ENCODE peak calls at places on chromosomes 11 and 22, in four cellular contexts. One of them, this sample, is unnamed.
A peak's percentile ranks its signal among the peaks of the same experiment; 100 is the strongest.

GRCh38 chr11:73425118-73425517 is 48.9 kb downstream of the RELT start:
- DNase-seq in K562: no peak
- DNase-seq in HepG2: no peak
- DNase-seq in GM12878: no peak
- DNase-seq in this sample: no peak

GRCh38 chr22:43635101-43635500 is 177.0 kb downstream of the EFCAB6 start:
- DNase-seq in K562: no peak
- DNase-seq in GM12878: no peak
- DNase-seq in HepG2: no peak
- DNase-seq in this sample: no peak

GRCh38 chr11:131744847-131745246 is 374.4 kb downstream of the NTM start:
- DNase-seq in K562: no peak
- DNase-seq in GM12878: no peak
- DNase-seq in HepG2: no peak
- DNase-seq in this sample: no peak

GRCh38 chr11:93225642-93226041 is 27.9 kb upstream of the SLC36A4 start:
- DNase-seq in K562: peak; percentile 9
- DNase-seq in GM12878: no peak
- DNase-seq in HepG2: no peak
- DNase-seq in this sample: peak; percentile 8

GRCh38 chr22:21915624-21916308 is 36.9 kb downstream of the PPM1F start:
- DNase-seq in K562: no peak
- DNase-seq in GM12878: no peak
- DNase-seq in HepG2: no peak
- DNase-seq in this sample: no peak

GRCh38 chr22:46753761-46754109 is 8.7 kb upstream of the TBC1D22A start:
- DNase-seq in GM12878: no peak
- DNase-seq in HepG2: no peak
- DNase-seq in K562: no peak
- DNase-seq in this sample: no peak

GRCh38 chr22:43481528-43482309 is 69.9 kb downstream of the MPPED1 start:
- DNase-seq in K562: no peak
- DNase-seq in HepG2: peak; percentile 18
- DNase-seq in GM12878: no peak
- DNase-seq in this sample: peak; percentile 48

GRCh38 chr11:65236194-65237059 is 25.3 kb upstream of the POLA2 start:
- DNase-seq in GM12878: no peak
- DNase-seq in HepG2: no peak
- DNase-seq in K562: no peak
- DNase-seq in this sample: no peak

GRCh38 chr11:22431074-22431473 is 92.9 kb downstream of the SLC17A6 start:
- DNase-seq in GM12878: no peak
- DNase-seq in K562: no peak
- DNase-seq in HepG2: no peak
- DNase-seq in this sample: peak; percentile 10

GRCh38 chr11:69437001-69437875 is 44.2 kb upstream of the LINC01488 start:
- DNase-seq in HepG2: peak; percentile 82
- DNase-seq in GM12878: no peak
- DNase-seq in K562: no peak
- DNase-seq in this sample: peak; percentile 55

GRCh38 chr11:78651136-78651775 is 76.6 kb upstream of the NARS2 start:
- DNase-seq in K562: no peak
- DNase-seq in GM12878: no peak
- DNase-seq in HepG2: no peak
- DNase-seq in this sample: peak; percentile 17

GRCh38 chr11:257766-258493 is 20.3 kb upstream of the NLRP6 start:
- DNase-seq in GM12878: no peak
- DNase-seq in K562: no peak
- DNase-seq in HepG2: peak; percentile 45
- DNase-seq in this sample: no peak

GRCh38 chr11:116073854-116074837 is 569.9 kb upstream of the CADM1 start:
- DNase-seq in K562: no peak
- DNase-seq in HepG2: no peak
- DNase-seq in GM12878: peak; percentile 82
- DNase-seq in this sample: no peak

GRCh38 chr11:12163181-12163841 is 52.9 kb downstream of the MICAL2 start:
- DNase-seq in K562: no peak
- DNase-seq in GM12878: no peak
- DNase-seq in HepG2: peak; percentile 40
- DNase-seq in this sample: no peak

GRCh38 chr11:134558258-134558835 is 146.3 kb upstream of the B3GAT1 start:
- DNase-seq in GM12878: no peak
- DNase-seq in K562: no peak
- DNase-seq in HepG2: no peak
- DNase-seq in this sample: no peak

DNA sequence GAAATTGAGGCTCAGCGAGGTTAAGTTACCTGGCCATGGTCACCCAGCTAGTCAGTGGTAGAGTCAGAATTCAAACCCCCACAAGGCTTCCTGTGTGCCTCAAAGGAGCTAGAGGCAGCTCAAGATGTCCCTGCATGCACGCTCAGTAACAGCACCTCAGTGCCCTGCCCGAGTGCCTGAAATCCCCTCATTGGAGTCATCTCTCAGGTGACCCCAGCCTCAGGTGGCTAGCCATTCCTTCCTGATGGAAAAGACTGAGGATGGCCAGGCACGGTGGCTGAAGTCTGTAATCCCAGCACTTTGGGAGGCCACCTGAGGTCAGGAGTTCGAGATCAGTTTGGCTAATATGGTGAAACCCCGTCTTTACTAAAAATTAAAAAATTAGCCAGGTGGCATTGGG is 36.9 kb downstream of the LIF start:
- DNase-seq in K562: no peak
- DNase-seq in HepG2: no peak
- DNase-seq in GM12878: no peak
- DNase-seq in this sample: no peak
- TF ChIP-seq CREB1 in K562: no peak
- TF ChIP-seq CREB1 in HepG2: no peak
- TF ChIP-seq CREB1 in GM12878: no peak
- TF ChIP-seq CREB1 in this sample: no peak

GRCh38 chr11:71263391-71263790 is 11.0 kb upstream of the SHANK2 start:
- DNase-seq in GM12878: no peak
- DNase-seq in HepG2: no peak
- DNase-seq in K562: no peak
- DNase-seq in this sample: no peak

GRCh38 chr11:71265559-71266092 is 13.2 kb upstream of the SHANK2 start:
- DNase-seq in GM12878: no peak
- DNase-seq in K562: no peak
- DNase-seq in HepG2: no peak
- DNase-seq in this sample: no peak

GRCh38 chr11:71268706-71269321 is 16.4 kb upstream of the SHANK2 start:
- DNase-seq in K562: no peak
- DNase-seq in GM12878: no peak
- DNase-seq in HepG2: peak; percentile 74
- DNase-seq in this sample: no peak

GRCh38 chr11:71267807-71268421 is 15.5 kb upstream of the SHANK2 start:
- DNase-seq in K562: no peak
- DNase-seq in HepG2: no peak
- DNase-seq in GM12878: no peak
- DNase-seq in this sample: no peak

GRCh38 chr11:71266114-71266833 is 13.9 kb upstream of the SHANK2 start:
- DNase-seq in GM12878: no peak
- DNase-seq in K562: no peak
- DNase-seq in HepG2: no peak
- DNase-seq in this sample: peak; percentile 90
- TF ChIP-seq CTCF in GM12878: no peak
- TF ChIP-seq CTCF in K562: no peak
- TF ChIP-seq CTCF in HepG2: peak; percentile 39
- TF ChIP-seq CTCF in this sample: peak; percentile 36

GRCh38 chr11:129861702-129862107 is 33.7 kb downstream of the NFRKB start:
- DNase-seq in HepG2: peak; percentile 93
- DNase-seq in K562: no peak
- DNase-seq in GM12878: no peak
- DNase-seq in this sample: peak; percentile 85
- TF ChIP-seq JUNB in HepG2: no peak
- TF ChIP-seq JUNB in K562: no peak
- TF ChIP-seq JUNB in GM12878: no peak
- TF ChIP-seq JUNB in this sample: no peak

DNA sequence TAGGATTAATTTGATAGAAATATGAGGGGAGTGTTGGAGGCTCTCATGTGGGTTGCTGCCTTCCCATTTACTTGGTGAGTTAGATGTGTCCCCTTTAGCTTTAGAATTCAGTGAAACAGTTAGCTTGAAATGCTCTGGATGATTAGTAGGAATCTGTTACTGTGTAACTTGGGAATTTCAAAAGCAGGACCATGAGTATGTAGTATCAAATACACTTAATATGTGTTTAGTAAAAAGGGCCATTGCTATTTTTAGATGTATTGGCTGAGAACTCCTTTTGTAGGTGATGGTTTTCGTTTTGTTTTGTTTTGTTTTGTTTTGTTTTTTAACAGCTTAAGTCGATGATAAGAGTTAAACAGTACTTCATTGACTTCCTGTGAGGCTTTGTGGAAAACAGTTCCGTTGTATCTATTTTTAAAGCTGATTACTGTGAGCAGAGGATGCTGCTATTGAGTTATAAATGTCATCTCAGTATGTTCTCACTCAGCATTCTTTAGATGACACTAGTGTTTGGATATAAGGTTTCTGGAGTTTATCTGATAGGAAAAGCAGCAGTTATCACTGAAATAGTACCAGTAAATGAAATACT is 53.5 kb downstream of the MCAM start:
- DNase-seq in HepG2: no peak
- DNase-seq in K562: no peak
- DNase-seq in GM12878: no peak
- DNase-seq in this sample: no peak
- TF ChIP-seq CREB1 in HepG2: no peak
- TF ChIP-seq CREB1 in K562: no peak
- TF ChIP-seq CREB1 in GM12878: no peak
- TF ChIP-seq CREB1 in this sample: no peak

This sample was measured in GM23338.